ENCODE peak calls at places on chromosomes 1 and 21, in six cellular contexts. M is A172; B is ovary; R is T-helper 9 cell; O is stimulated activated naive B cell treated with anti-CD40 and anti-IgM and Interleukin-4, amounts not matched to agents 10 μg/mL and 1 μg/mL and 100 μg/mL, for 72 hours; V is hypothalamus. H is an unnamed sample.

GRCh38 chr1:110255388-110255787 is 45.3 kb downstream of the KCNC4 start:
- DNase-seq in V (no peak), B (no peak), O (no peak), R (no peak), M (no peak), H (peak; percentile 31)

GRCh38 chr1:55580845-55581332 is 365.7 kb upstream of the USP24 start:
- DNase-seq in R (no peak), V (no peak), O (no peak), M (peak; percentile 69), B (no peak), H (peak; percentile 93)

GRCh38 chr1:111878649-111879048 is 110.8 kb downstream of the KCND3 start:
- DNase-seq in M (no peak), O (peak; percentile 5), R (no peak), B (no peak), V (no peak), H (no peak)

GRCh38 chr21:37787456-37787855 is 128.8 kb downstream of the KCNJ6 start:
- DNase-seq in V (no peak), B (no peak), M (peak; percentile 84), O (no peak), R (no peak), H (peak; percentile 94)

GRCh38 chr1:3068400-3069361 is at the start of gene PRDM16:
- DNase-seq in R (no peak), M (peak; percentile 44), B (peak; percentile 63), O (no peak), V (no peak), H (peak; percentile 52)

GRCh38 chr1:150552692-150553278 is 3.6 kb downstream of the ADAMTSL4 start:
- DNase-seq in V (no peak), B (peak; percentile 57), R (no peak), M (no peak), O (no peak), H (no peak)

GRCh38 chr1:16191916-16192545 is 20.4 kb downstream of the ARHGEF19 start:
- DNase-seq in M (no peak), R (no peak), O (no peak), V (no peak), B (no peak), H (no peak)

GRCh38 chr1:104706631-104707147 is 957.0 kb downstream of the AMY1C start:
- DNase-seq in V (no peak), M (peak; percentile 85), O (peak; percentile 8), B (no peak), R (no peak), H (peak; percentile 76)

GRCh38 chr1:24421502-24421901 is 5.9 kb downstream of the NIPAL3 start:
- DNase-seq in V (no peak), R (no peak), B (no peak), M (no peak), O (no peak), H (no peak)

GRCh38 chr1:70887936-70888335 is 159.7 kb downstream of the PTGER3 start:
- DNase-seq in O (no peak), V (no peak), B (no peak), R (no peak), M (no peak), H (peak; percentile 32)

GRCh38 chr1:17535300-17535937 is 4.1 kb upstream of the ARHGEF10L start:
- DNase-seq in M (no peak), V (no peak), R (no peak), B (no peak), O (no peak), H (no peak)